ENCODE peak calls at places on chromosomes 1 and 21, in ten cellular contexts. X is H1, W is cardiac fibroblast, J is LNCaP clone FGC, U is epithelial cell of esophagus, S is tibial artery, A is GM12865, V is pancreas, L is fibroblast of lung, F is fibroblast of the aortic adventitia. I is an unnamed sample.

GRCh38 chr1:160108888-160109662 is 6.5 kb upstream of the ATP1A2 start:
- DNase-seq in X (no peak), W (peak), J (no peak), U (peak), S (no peak), A (peak), V (no peak), L (peak), F (peak), I (peak)

GRCh38 chr1:14345925-14346550 is 252.4 kb upstream of the KAZN start:
- DNase-seq in X (no peak), W (peak), J (no peak), U (no peak), S (no peak), A (peak), V (no peak), L (no peak), F (no peak), I (no peak)

GRCh38 chr1:94926365-94926914 is 470 bp downstream of the CNN3 start:
- DNase-seq in X (no peak), W (peak), J (no peak), U (peak), S (peak), A (no peak), V (peak), L (peak), F (no peak), I (peak)

GRCh38 chr1:159311679-159312078 is 9.5 kb downstream of the FCER1A start:
- DNase-seq in X (no peak), W (no peak), J (no peak), U (no peak), S (no peak), A (no peak), V (no peak), L (no peak), F (no peak), I (no peak)

GRCh38 chr21:30600787-30601186 is at the start of gene KRTAP22-1:
- DNase-seq in X (no peak), W (no peak), J (no peak), U (no peak), S (no peak), A (no peak), V (no peak), L (no peak), F (no peak), I (no peak)

GRCh38 chr1:101996830-101997485 is at the start of gene OLFM3:
- DNase-seq in X (peak), W (no peak), J (no peak), U (peak), S (no peak), A (peak), V (peak), L (no peak), F (no peak), I (peak)

GRCh38 chr1:174414205-174414604 is 33.6 kb upstream of the GPR52 start:
- DNase-seq in X (no peak), W (peak), J (no peak), U (no peak), S (no peak), A (no peak), V (no peak), L (no peak), F (no peak), I (no peak)

GRCh38 chr1:89580036-89580435 is 52.9 kb upstream of the LRRC8C start:
- DNase-seq in X (no peak), W (no peak), J (no peak), U (no peak), S (no peak), A (no peak), V (no peak), L (no peak), F (no peak), I (no peak)

GRCh38 chr1:30700528-30701265 is 22.7 kb downstream of the MATN1 start:
- DNase-seq in X (no peak), W (peak), J (no peak), U (peak), S (peak), A (no peak), V (no peak), L (peak), F (peak), I (no peak)

GRCh38 chr1:45008076-45008475 is 3.0 kb downstream of the HECTD3 start:
- DNase-seq in X (no peak), W (no peak), J (no peak), U (no peak), S (no peak), A (no peak), V (no peak), L (no peak), F (no peak), I (no peak)

GRCh38 chr1:36204347-36204909 is 19.8 kb upstream of the THRAP3 start:
- DNase-seq in X (no peak), W (no peak), J (no peak), U (no peak), S (peak), A (no peak), V (no peak), L (peak), F (no peak), I (no peak)

GRCh38 chr1:171296897-171297296 is 17.1 kb upstream of the FMO4 start:
- DNase-seq in X (no peak), W (no peak), J (no peak), U (no peak), S (no peak), A (no peak), V (no peak), L (no peak), F (no peak), I (no peak)

GRCh38 chr1:203625623-203626189 is 926 bp upstream of the ATP2B4 start:
- DNase-seq in X (no peak), W (peak), J (no peak), U (peak), S (no peak), A (peak), V (no peak), L (peak), F (peak), I (peak)

GRCh38 chr1:75170981-75171380 is 36.8 kb downstream of the LHX8 start:
- DNase-seq in X (no peak), W (no peak), J (no peak), U (no peak), S (no peak), A (no peak), V (no peak), L (no peak), F (no peak), I (no peak)

GRCh38 chr1:61043010-61043820 is 39.1 kb upstream of the NFIA start:
- DNase-seq in X (no peak), W (peak), J (no peak), U (peak), S (peak), A (peak), V (peak), L (peak), F (peak), I (peak)

GRCh38 chr21:33300701-33301631 is 23.8 kb upstream of the IFNAR1 start:
- DNase-seq in X (no peak), W (peak), J (peak), U (no peak), S (no peak), A (peak), V (no peak), L (no peak), F (no peak), I (no peak)

GRCh38 chr1:14113841-14114567 is 414.0 kb downstream of the PRDM2 start:
- DNase-seq in X (peak), W (peak), J (peak), U (peak), S (peak), A (peak), V (no peak), L (peak), F (peak), I (peak)

GRCh38 chr1:6287029-6287428 is 26.1 kb upstream of the GPR153 start:
- DNase-seq in X (no peak), W (no peak), J (no peak), U (no peak), S (no peak), A (no peak), V (peak), L (no peak), F (no peak), I (no peak)

GRCh38 chr1:161374373-161374772 is 6.7 kb upstream of the CFAP126 start:
- DNase-seq in X (no peak), W (peak), J (no peak), U (no peak), S (no peak), A (no peak), V (no peak), L (peak), F (peak), I (no peak)
- TF ChIP-seq CTCF in X (peak), W (peak), J (peak), U (peak), S (no peak), A (peak), V (no peak), L (peak), F (peak), I (peak)

DNA sequence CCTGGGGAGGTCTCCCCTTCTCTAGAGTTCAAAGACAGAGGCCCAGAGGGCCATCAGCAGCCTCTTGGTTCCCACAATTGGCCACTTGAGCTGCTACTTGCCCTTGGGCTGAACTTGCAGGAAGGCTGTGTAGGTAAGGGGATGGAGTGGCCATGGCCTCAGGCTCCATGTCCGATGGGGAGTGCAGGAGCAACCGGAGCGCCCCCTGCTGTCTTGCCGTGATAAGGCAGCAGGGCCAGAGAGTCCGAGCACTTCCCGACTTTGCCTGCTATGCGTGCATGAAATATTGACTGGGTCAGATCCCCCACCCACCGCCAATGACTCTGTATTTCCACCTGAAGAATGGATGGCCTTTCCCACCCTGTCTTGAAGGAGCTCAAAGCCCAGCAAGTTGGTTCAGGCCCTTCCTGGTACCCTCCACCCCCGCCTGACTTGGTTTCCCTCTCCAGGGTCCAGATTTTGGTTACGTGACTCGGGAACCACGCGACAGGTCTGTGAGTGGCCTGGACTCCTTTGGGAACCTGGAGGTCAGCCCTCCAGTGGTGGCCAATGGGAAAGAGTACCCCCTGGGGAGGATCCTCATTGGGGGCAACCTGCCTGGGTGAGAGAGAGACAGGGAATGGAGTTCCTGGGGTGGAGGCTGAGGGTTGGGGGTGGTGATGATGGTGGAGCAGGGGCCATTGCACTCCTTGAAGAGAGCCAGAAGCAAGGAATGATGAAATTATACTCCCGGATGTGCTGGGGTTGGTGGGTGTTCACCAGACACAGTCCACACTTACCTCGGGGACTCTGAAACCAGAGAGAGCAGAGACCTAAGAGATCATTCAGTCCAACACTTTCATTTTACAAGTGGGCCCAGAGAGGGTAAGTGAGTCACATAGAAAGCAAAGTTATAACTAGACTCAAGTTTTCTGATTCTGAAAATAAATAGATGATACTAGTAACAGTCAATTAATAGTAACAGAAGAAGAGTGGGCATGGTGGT is 25.6 kb downstream of the PADI3 start:
- DNase-seq in X (peak), W (peak), J (no peak), U (peak), S (no peak), A (peak), V (no peak), L (peak), F (peak), I (peak)
- TF ChIP-seq CTCF in X (peak), W (peak), J (peak), U (peak), S (peak), A (peak), V (peak), L (peak), F (peak), I (peak)

GRCh38 chr1:193070395-193070753 is 11.0 kb downstream of the RO60 start:
- DNase-seq in X (no peak), W (no peak), J (no peak), U (no peak), S (no peak), A (peak), V (no peak), L (no peak), F (no peak), I (no peak)

GRCh38 chr1:193068013-193068412 is 8.6 kb downstream of the RO60 start:
- DNase-seq in X (no peak), W (peak), J (no peak), U (peak), S (no peak), A (peak), V (no peak), L (no peak), F (no peak), I (no peak)

GRCh38 chr1:193066606-193067005 is 7.2 kb downstream of the RO60 start:
- DNase-seq in X (no peak), W (no peak), J (no peak), U (no peak), S (no peak), A (peak), V (no peak), L (no peak), F (no peak), I (no peak)

GRCh38 chr1:193070942-193071341 is 11.5 kb downstream of the RO60 start:
- DNase-seq in X (no peak), W (no peak), J (no peak), U (no peak), S (no peak), A (peak), V (no peak), L (no peak), F (no peak), I (no peak)

GRCh38 chr1:193069748-193070394 is 10.5 kb downstream of the RO60 start:
- DNase-seq in X (no peak), W (peak), J (no peak), U (peak), S (no peak), A (peak), V (no peak), L (peak), F (no peak), I (no peak)
- TF ChIP-seq CTCF in X (peak), W (peak), J (peak), U (peak), S (no peak), A (peak), V (no peak), L (no peak), F (peak), I (peak)

DNA sequence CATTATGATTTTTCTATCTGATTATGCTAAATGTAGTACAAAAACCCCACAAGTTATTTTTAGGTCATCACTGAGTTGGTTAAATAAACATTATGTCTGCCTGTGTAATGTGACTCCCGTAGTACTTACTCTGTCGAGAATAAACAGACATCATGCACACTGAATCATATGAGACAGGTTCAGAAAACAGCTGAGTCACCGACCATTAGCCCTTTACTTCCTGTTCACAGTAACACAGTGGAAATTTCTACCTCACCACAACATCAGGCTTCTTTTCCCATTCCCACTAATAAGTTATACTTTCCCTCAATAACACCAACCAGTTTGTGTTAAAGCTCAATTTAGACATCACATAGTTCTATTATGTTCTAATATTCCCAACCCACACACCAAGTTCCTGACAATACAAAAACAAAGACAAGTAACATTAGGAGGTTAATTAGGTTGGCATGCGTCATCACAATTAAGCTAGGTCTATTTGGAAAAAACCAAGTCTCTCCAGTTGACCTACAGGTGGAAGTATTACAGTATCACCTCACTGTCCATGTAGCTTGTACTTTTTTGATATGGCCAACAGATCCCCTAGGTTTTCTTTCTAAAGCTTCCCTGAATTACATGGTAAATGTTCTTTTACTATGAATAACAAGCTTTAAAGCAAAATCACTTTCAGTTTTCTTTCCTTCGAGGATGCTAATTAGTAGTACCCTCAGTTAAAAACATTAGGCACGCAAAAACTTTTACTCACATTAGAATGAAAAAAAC is 154.2 kb downstream of the EIF4G3 start:
- DNase-seq in X (no peak), W (peak), J (peak), U (peak), S (peak), A (peak), V (no peak), L (peak), F (peak), I (peak)
- TF ChIP-seq CTCF in X (no peak), W (no peak), J (no peak), U (no peak), S (no peak), A (no peak), V (no peak), L (no peak), F (no peak), I (no peak)

GRCh38 chr1:1374861-1375662 is at the start of gene AURKAIP1:
- DNase-seq in X (peak), W (peak), J (peak), U (peak), S (peak), A (peak), V (peak), L (peak), F (peak), I (peak)
- TF ChIP-seq CTCF in X (no peak), W (no peak), J (peak), U (peak), S (no peak), A (peak), V (peak), L (peak), F (peak), I (peak)

DNA sequence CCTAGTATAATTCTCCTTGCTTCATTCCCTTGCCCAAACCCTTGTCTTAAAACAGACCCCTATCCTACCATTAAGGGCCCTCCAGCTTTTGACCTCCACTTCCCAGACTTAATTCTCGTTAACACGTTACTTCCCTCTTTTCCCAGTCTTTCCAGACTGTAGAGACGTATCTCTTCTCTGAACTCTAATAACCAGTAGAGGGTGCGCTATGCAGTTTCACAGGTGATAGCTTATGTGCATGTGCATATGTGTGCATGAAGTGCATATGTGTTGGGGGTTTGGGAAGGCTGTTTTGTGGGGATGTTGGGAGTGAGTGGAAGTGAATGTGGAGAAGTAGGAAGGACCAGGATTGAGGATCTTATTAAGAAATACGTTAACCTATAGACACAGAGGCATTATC is 78.1 kb upstream of the CCDC190 start:
- DNase-seq in X (no peak), W (no peak), J (no peak), U (no peak), S (no peak), A (no peak), V (no peak), L (no peak), F (no peak), I (no peak)
- TF ChIP-seq CTCF in X (no peak), W (no peak), J (peak), U (no peak), S (no peak), A (no peak), V (no peak), L (no peak), F (no peak), I (no peak)

GRCh38 chr1:32071758-32072621 is 749 bp upstream of the TMEM39B start:
- DNase-seq in X (no peak), W (peak), J (no peak), U (peak), S (no peak), A (no peak), V (no peak), L (peak), F (peak), I (no peak)

GRCh38 chr1:32073387-32074229 is 869 bp downstream of the TMEM39B start:
- DNase-seq in X (no peak), W (no peak), J (no peak), U (no peak), S (no peak), A (no peak), V (no peak), L (no peak), F (no peak), I (no peak)

GRCh38 chr1:32074841-32075240 is 2.1 kb downstream of the TMEM39B start:
- DNase-seq in X (no peak), W (no peak), J (no peak), U (no peak), S (no peak), A (no peak), V (no peak), L (no peak), F (no peak), I (no peak)

GRCh38 chr1:32068891-32069590 is 3.7 kb upstream of the TMEM39B start:
- DNase-seq in X (no peak), W (peak), J (no peak), U (peak), S (no peak), A (no peak), V (no peak), L (no peak), F (peak), I (no peak)

GRCh38 chr1:32072622-32073386 is at the start of gene TMEM39B:
- DNase-seq in X (peak), W (peak), J (peak), U (peak), S (peak), A (peak), V (peak), L (peak), F (peak), I (peak)
- TF ChIP-seq CTCF in X (peak), W (no peak), J (peak), U (peak), S (peak), A (no peak), V (no peak), L (no peak), F (peak), I (no peak)

GRCh38 chr1:208835082-208835467 is 590.9 kb upstream of the PLXNA2 start:
- DNase-seq in X (no peak), W (no peak), J (no peak), U (no peak), S (no peak), A (no peak), V (no peak), L (no peak), F (no peak), I (no peak)
- TF ChIP-seq CTCF in X (peak), W (no peak), J (no peak), U (no peak), S (no peak), A (no peak), V (no peak), L (no peak), F (no peak), I (no peak)

GRCh38 chr1:70979313-70979712 is 68.3 kb downstream of the PTGER3 start:
- DNase-seq in X (no peak), W (no peak), J (no peak), U (no peak), S (no peak), A (no peak), V (no peak), L (no peak), F (no peak), I (no peak)
- TF ChIP-seq CTCF in X (no peak), W (no peak), J (no peak), U (no peak), S (no peak), A (no peak), V (no peak), L (no peak), F (no peak), I (no peak)